ENCODE peak calls at places on chromosomes 6 and 20, in four cellular contexts. One of them, this sample, is unnamed.

GRCh38 chr20:41811456-41811855 is 193.3 kb upstream of the CHD6 start:
- DNase-seq in right atrium auricular region: no peak
- DNase-seq in GM23338: no peak
- DNase-seq in left lung: no peak
- DNase-seq in this sample: no peak

GRCh38 chr6:109008061-109008460 is 86.6 kb downstream of the SESN1 start:
- DNase-seq in right atrium auricular region: no peak
- DNase-seq in left lung: no peak
- DNase-seq in GM23338: no peak
- DNase-seq in this sample: no peak

GRCh38 chr6:150202404-150202803 is 59.6 kb downstream of the PPP1R14C start:
- DNase-seq in GM23338: no peak
- DNase-seq in left lung: peak
- DNase-seq in right atrium auricular region: no peak
- DNase-seq in this sample: no peak

GRCh38 chr6:149723771-149724417 is 6.0 kb upstream of the LATS1 start:
- DNase-seq in left lung: no peak
- DNase-seq in right atrium auricular region: no peak
- DNase-seq in GM23338: peak
- DNase-seq in this sample: peak

GRCh38 chr6:116417661-116418060 is 43.5 kb upstream of the CALHM6 start:
- DNase-seq in right atrium auricular region: no peak
- DNase-seq in left lung: no peak
- DNase-seq in GM23338: no peak
- DNase-seq in this sample: no peak

GRCh38 chr20:58715709-58716475 is 23.3 kb downstream of the NPEPL1 start:
- DNase-seq in left lung: peak
- DNase-seq in GM23338: no peak
- DNase-seq in right atrium auricular region: peak
- DNase-seq in this sample: no peak

GRCh38 chr6:52505726-52506501 is 70.9 kb downstream of the TRAM2 start:
- DNase-seq in GM23338: peak
- DNase-seq in left lung: no peak
- DNase-seq in right atrium auricular region: no peak
- DNase-seq in this sample: no peak

GRCh38 chr20:577167-577791 is 32.8 kb downstream of the TCF15 start:
- DNase-seq in right atrium auricular region: no peak
- DNase-seq in left lung: no peak
- DNase-seq in GM23338: peak
- DNase-seq in this sample: no peak

GRCh38 chr6:72250664-72251063 is 364.3 kb downstream of the RIMS1 start:
- DNase-seq in left lung: no peak
- DNase-seq in GM23338: no peak
- DNase-seq in right atrium auricular region: no peak
- DNase-seq in this sample: no peak

GRCh38 chr6:1929931-1930330 is 315.5 kb downstream of the GMDS start:
- DNase-seq in left lung: no peak
- DNase-seq in right atrium auricular region: no peak
- DNase-seq in GM23338: no peak
- DNase-seq in this sample: no peak

GRCh38 chr20:44354979-44355502 is 458 bp upstream of the HNF4A start:
- DNase-seq in left lung: no peak
- DNase-seq in right atrium auricular region: no peak
- DNase-seq in GM23338: no peak
- DNase-seq in this sample: no peak

GRCh38 chr6:147170269-147170668 is 33.9 kb upstream of the STXBP5 start:
- DNase-seq in right atrium auricular region: no peak
- DNase-seq in GM23338: no peak
- DNase-seq in left lung: no peak
- DNase-seq in this sample: peak

GRCh38 chr6:108916026-108916689 is 67.9 kb downstream of the ARMC2 start:
- DNase-seq in right atrium auricular region: no peak
- DNase-seq in left lung: no peak
- DNase-seq in GM23338: no peak
- DNase-seq in this sample: no peak

GRCh38 chr6:163092846-163093245 is 321.7 kb upstream of the QKI start:
- DNase-seq in right atrium auricular region: no peak
- DNase-seq in left lung: no peak
- DNase-seq in GM23338: no peak
- DNase-seq in this sample: no peak

GRCh38 chr6:33962673-33963072 is 158.9 kb upstream of the MLN start:
- DNase-seq in left lung: peak
- DNase-seq in right atrium auricular region: no peak
- DNase-seq in GM23338: no peak
- DNase-seq in this sample: no peak

GRCh38 chr6:137033828-137034227 is 10.9 kb downstream of the IL20RA start:
- DNase-seq in GM23338: no peak
- DNase-seq in left lung: no peak
- DNase-seq in right atrium auricular region: no peak
- DNase-seq in this sample: no peak

GRCh38 chr6:14222956-14223355 is 105.4 kb downstream of the CD83 start:
- DNase-seq in right atrium auricular region: no peak
- DNase-seq in left lung: no peak
- DNase-seq in GM23338: no peak
- DNase-seq in this sample: no peak

GRCh38 chr6:116764961-116765841 is at the start of gene FAM162B:
- DNase-seq in GM23338: peak
- DNase-seq in right atrium auricular region: no peak
- DNase-seq in left lung: peak
- DNase-seq in this sample: no peak

GRCh38 chr6:55954436-55954835 is 79.0 kb upstream of the BMP5 start:
- DNase-seq in GM23338: no peak
- DNase-seq in left lung: no peak
- DNase-seq in right atrium auricular region: no peak
- DNase-seq in this sample: no peak

GRCh38 chr6:76351275-76351674 is 278.8 kb upstream of the IMPG1 start:
- DNase-seq in GM23338: peak
- DNase-seq in left lung: no peak
- DNase-seq in right atrium auricular region: no peak
- DNase-seq in this sample: no peak

GRCh38 chr6:139126255-139126654 is 8.6 kb upstream of the HECA start:
- DNase-seq in right atrium auricular region: no peak
- DNase-seq in GM23338: no peak
- DNase-seq in left lung: no peak
- DNase-seq in this sample: peak

GRCh38 chr6:135114355-135115145 is 59.9 kb upstream of the HBS1L start:
- DNase-seq in GM23338: no peak
- DNase-seq in right atrium auricular region: no peak
- DNase-seq in left lung: no peak
- DNase-seq in this sample: no peak

GRCh38 chr6:158219229-158219628 is 51.1 kb downstream of the GTF2H5 start:
- DNase-seq in GM23338: no peak
- DNase-seq in left lung: peak
- DNase-seq in right atrium auricular region: no peak
- DNase-seq in this sample: peak

GRCh38 chr6:156881687-156882629 is 104.8 kb downstream of the ARID1B start:
- DNase-seq in right atrium auricular region: no peak
- DNase-seq in GM23338: no peak
- DNase-seq in left lung: no peak
- DNase-seq in this sample: no peak
- H3K4me3 ChIP-seq in right atrium auricular region: no peak
- H3K4me3 ChIP-seq in GM23338: no peak
- H3K4me3 ChIP-seq in left lung: no peak
- H3K4me3 ChIP-seq in this sample: no peak

GRCh38 chr20:57400821-57401564 is 9.8 kb downstream of the RBM38 start:
- DNase-seq in left lung: no peak
- DNase-seq in right atrium auricular region: no peak
- DNase-seq in GM23338: no peak
- DNase-seq in this sample: no peak

GRCh38 chr20:57403216-57403615 is 12.0 kb downstream of the RBM38 start:
- DNase-seq in right atrium auricular region: no peak
- DNase-seq in left lung: no peak
- DNase-seq in GM23338: no peak
- DNase-seq in this sample: no peak

GRCh38 chr20:57401565-57401918 is 10.3 kb downstream of the RBM38 start:
- DNase-seq in GM23338: no peak
- DNase-seq in right atrium auricular region: no peak
- DNase-seq in left lung: no peak
- DNase-seq in this sample: no peak

GRCh38 chr20:57404419-57405072 is 13.3 kb downstream of the RBM38 start:
- DNase-seq in right atrium auricular region: no peak
- DNase-seq in GM23338: no peak
- DNase-seq in left lung: no peak
- DNase-seq in this sample: no peak

DNA sequence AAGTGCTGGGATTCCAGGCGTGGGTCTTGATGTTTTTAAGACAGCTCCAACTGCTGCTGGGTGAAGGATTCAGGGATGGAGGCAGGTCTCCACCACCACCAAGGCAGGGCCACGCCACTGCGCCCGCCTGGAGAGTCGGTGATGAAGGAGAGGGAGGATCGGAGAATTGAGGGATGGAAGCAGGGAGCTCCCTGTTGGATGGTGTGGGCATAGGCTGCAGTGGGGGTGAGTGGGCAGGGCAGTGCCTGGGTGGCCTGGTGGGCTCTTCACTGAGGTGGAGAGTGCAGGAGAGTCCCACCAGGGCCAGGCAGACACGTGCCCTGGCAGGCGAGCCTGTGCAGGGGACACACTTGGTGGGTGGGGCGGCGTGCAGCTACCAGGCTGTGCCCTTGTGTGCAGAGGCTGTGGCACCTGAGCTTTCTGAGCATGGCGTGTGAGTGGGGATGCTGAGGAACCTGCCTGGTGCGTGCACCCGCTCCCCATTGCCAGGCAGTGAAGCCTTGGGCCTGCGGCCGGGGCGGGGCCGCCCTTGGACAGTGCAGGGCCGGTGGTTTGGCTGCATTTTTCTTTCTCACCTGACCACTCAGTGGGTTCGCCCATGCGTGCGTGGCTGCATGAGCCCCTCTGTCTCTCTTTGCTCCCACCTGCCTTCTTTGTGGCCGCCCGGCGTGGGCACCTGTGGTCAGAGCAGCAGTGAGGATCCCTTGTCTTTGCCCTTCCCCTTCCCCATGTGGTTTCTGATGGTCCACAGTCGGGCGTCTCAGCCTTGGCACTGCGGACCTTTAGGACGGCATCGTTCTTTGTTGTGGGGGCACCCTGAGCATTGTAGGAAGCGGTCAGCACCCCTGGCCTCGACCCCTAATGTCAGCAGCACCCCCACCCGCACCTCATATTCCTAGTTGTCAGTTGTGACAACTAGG is 11.3 kb downstream of the RBM38 start:
- DNase-seq in right atrium auricular region: no peak
- DNase-seq in left lung: no peak
- DNase-seq in GM23338: no peak
- DNase-seq in this sample: no peak
- H3K27ac ChIP-seq in right atrium auricular region: no peak
- H3K27ac ChIP-seq in left lung: peak
- H3K27ac ChIP-seq in GM23338: no peak
- H3K27ac ChIP-seq in this sample: no peak

GRCh38 chr6:4405609-4406212 is 270.3 kb upstream of the ECI2 start:
- DNase-seq in right atrium auricular region: no peak
- DNase-seq in GM23338: peak
- DNase-seq in left lung: no peak
- DNase-seq in this sample: no peak
- TF ChIP-seq CTCF in right atrium auricular region: no peak
- TF ChIP-seq CTCF in GM23338: peak
- TF ChIP-seq CTCF in left lung: no peak
- TF ChIP-seq CTCF in this sample: no peak

DNA sequence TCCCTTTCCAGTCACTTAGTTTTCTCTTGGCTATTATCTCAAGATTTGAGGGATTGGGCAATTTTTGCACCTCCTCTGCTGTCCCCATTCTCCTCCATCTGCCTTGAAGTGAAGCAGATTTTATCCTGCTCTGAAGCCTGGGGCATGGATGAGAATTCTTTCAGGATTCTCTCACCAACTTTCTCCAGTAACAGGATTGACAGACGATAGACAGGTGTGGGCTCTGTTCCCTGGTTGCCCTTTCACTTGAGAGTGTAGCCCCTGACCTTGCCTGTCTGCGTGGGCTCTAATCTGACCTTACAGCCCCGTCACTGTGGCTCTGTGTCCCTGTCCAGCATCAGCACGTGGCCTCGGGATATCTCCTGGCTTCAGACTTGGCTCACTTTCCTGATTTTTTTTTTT is 27.1 kb downstream of the CDYL start:
- DNase-seq in right atrium auricular region: no peak
- DNase-seq in left lung: no peak
- DNase-seq in GM23338: no peak
- DNase-seq in this sample: no peak
- H3K4me3 ChIP-seq in right atrium auricular region: no peak
- H3K4me3 ChIP-seq in left lung: no peak
- H3K4me3 ChIP-seq in GM23338: no peak
- H3K4me3 ChIP-seq in this sample: no peak

GRCh38 chr6:4489538-4489937 is 286.7 kb upstream of the CDYL start:
- DNase-seq in GM23338: no peak
- DNase-seq in left lung: no peak
- DNase-seq in right atrium auricular region: no peak
- DNase-seq in this sample: no peak
- H3K27ac ChIP-seq in GM23338: no peak
- H3K27ac ChIP-seq in left lung: no peak
- H3K27ac ChIP-seq in right atrium auricular region: no peak
- H3K27ac ChIP-seq in this sample: no peak

GRCh38 chr6:97440590-97441176 is 157.7 kb upstream of the MMS22L start:
- DNase-seq in GM23338: peak
- DNase-seq in left lung: no peak
- DNase-seq in right atrium auricular region: no peak
- DNase-seq in this sample: no peak
- TF ChIP-seq CTCF in GM23338: peak
- TF ChIP-seq CTCF in left lung: no peak
- TF ChIP-seq CTCF in right atrium auricular region: peak
- TF ChIP-seq CTCF in this sample: peak

DNA sequence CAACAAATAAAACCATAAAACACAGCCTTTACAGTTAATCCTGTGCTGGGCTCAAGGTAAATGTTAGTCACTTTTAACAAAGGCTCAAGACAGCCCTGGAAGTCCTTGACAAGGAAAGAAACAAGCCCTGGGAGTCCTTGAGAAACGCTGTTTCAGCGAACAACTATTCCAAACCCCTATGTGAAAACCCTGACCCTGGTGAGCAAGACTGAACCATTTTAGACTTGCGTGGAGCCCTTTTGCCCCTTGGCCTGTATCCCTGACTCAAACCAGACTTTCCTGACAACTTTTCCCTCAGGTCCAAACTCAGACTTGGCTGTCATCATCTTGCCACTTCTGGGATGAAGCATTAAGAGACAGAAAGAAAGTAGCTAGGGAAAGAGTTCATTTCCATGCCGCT is 180.4 kb downstream of the AIG1 start:
- DNase-seq in GM23338: no peak
- DNase-seq in left lung: no peak
- DNase-seq in right atrium auricular region: no peak
- DNase-seq in this sample: no peak
- H3K4me3 ChIP-seq in GM23338: no peak
- H3K4me3 ChIP-seq in left lung: no peak
- H3K4me3 ChIP-seq in right atrium auricular region: no peak
- H3K4me3 ChIP-seq in this sample: no peak

DNA sequence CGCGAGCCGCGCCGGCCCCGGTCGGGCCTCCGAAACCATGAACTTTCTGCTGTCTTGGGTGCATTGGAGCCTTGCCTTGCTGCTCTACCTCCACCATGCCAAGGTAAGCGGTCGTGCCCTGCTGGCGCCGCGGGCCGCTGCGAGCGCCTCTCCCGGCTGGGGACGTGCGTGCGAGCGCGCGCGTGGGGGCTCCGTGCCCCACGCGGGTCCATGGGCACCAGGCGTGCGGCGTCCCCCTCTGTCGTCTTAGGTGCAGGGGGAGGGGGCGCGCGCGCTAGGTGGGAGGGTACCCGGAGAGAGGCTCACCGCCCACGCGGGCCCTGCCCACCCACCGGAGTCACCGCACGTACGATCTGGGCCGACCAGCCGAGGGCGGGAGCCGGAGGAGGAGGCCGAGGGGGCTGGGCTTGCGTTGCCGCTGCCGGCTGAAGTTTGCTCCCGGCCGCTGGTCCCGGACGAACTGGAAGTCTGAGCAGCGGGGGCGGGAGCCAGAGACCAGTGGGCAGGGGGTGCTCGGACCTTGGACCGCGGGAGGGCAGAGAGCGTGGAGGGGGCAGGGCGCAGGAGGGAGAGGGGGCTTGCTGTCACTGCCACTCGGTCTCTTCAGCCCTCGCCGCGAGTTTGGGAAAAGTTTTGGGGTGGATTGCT is 1.3 kb downstream of the VEGFA start:
- DNase-seq in right atrium auricular region: peak
- DNase-seq in left lung: peak
- DNase-seq in GM23338: peak
- DNase-seq in this sample: no peak
- H3K27ac ChIP-seq in right atrium auricular region: peak
- H3K27ac ChIP-seq in left lung: peak
- H3K27ac ChIP-seq in GM23338: no peak
- H3K27ac ChIP-seq in this sample: peak

This sample was measured in AG04450.